ENCODE peak calls at places on chromosomes 4 and X, in seven cellular contexts. K, U, Z, S, W, E and I are unnamed samples.

GRCh38 chr4:8775751-8776355 is 95.8 kb downstream of the HMX1 start:
- DNase-seq in K (no peak), E (no peak), S (no peak), Z (no peak), W (no peak), U (no peak), I (no peak)

GRCh38 chr4:155796031-155796430 is 37.2 kb downstream of the GUCY1B1 start:
- DNase-seq in Z (no peak), E (no peak), S (peak), W (no peak), K (peak), U (peak), I (peak)

GRCh38 chr4:10734697-10735096 is 50.1 kb upstream of the CLNK start:
- DNase-seq in S (no peak), U (no peak), E (no peak), K (no peak), Z (no peak), W (no peak), I (no peak)

GRCh38 chr4:150348079-150348478 is 233.9 kb upstream of the MAB21L2 start:
- DNase-seq in U (no peak), W (no peak), K (peak), S (peak), Z (no peak), E (no peak), I (no peak)

GRCh38 chr4:82745173-82745842 is 53.3 kb downstream of the SCD5 start:
- DNase-seq in K (peak), Z (peak), S (peak), U (peak), E (peak), W (no peak), I (no peak)

GRCh38 chrX:30680618-30681017 is 27.4 kb downstream of the GK start:
- DNase-seq in W (no peak), Z (no peak), K (no peak), U (peak), S (no peak), E (no peak), I (no peak)

GRCh38 chrX:131747173-131747572 is 203.3 kb downstream of the OR13H1 start:
- DNase-seq in K (peak), E (peak), W (no peak), U (no peak), S (no peak), Z (no peak), I (no peak)

GRCh38 chr4:26896636-26897035 is 36.0 kb downstream of the STIM2 start:
- DNase-seq in W (no peak), Z (no peak), U (no peak), K (peak), E (no peak), S (peak), I (no peak)

GRCh38 chrX:78945186-78945912 is at the start of gene P2RY10:
- DNase-seq in Z (no peak), U (no peak), E (no peak), S (no peak), W (no peak), K (no peak), I (no peak)

GRCh38 chr4:96486563-96486962 is 646.7 kb downstream of the PDHA2 start:
- DNase-seq in Z (no peak), S (no peak), K (no peak), U (no peak), W (no peak), E (no peak), I (no peak)

GRCh38 chr4:153750197-153750817 is 9.5 kb downstream of the RNF175 start:
- DNase-seq in U (peak), K (peak), S (peak), Z (peak), E (peak), W (no peak), I (peak)

GRCh38 chr4:4590496-4590895 is 48.6 kb upstream of the STX18 start:
- DNase-seq in K (peak), E (no peak), W (no peak), U (no peak), S (peak), Z (no peak), I (no peak)

GRCh38 chr4:183256343-183256742 is 63.7 kb downstream of the CLDN22 start:
- DNase-seq in Z (no peak), W (no peak), S (peak), E (no peak), U (no peak), K (no peak), I (no peak)

GRCh38 chrX:10794203-10794630 is 173.8 kb upstream of the MID1 start:
- DNase-seq in K (no peak), U (no peak), Z (no peak), W (no peak), S (no peak), E (no peak), I (no peak)

GRCh38 chrX:41022579-41022978 is 62.7 kb upstream of the USP9X start:
- DNase-seq in U (no peak), S (no peak), E (no peak), Z (no peak), K (peak), W (no peak), I (no peak)

GRCh38 chr4:134529629-134530028 is 328.0 kb upstream of the PABPC4L start:
- DNase-seq in W (no peak), U (no peak), K (no peak), S (no peak), Z (no peak), E (no peak), I (no peak)

GRCh38 chrX:77167993-77168392 is 279.2 kb upstream of the FGF16 start:
- DNase-seq in S (no peak), Z (no peak), E (no peak), U (no peak), K (no peak), W (no peak), I (no peak)

GRCh38 chrX:72738396-72738795 is 24.3 kb upstream of the PHKA1 start:
- DNase-seq in E (no peak), U (no peak), K (no peak), S (no peak), Z (no peak), W (no peak), I (no peak)

GRCh38 chr4:91092398-91092955 is 965.3 kb downstream of the CCSER1 start:
- DNase-seq in E (peak), K (no peak), W (no peak), S (no peak), Z (no peak), U (no peak), I (no peak)

GRCh38 chr4:138222041-138222440 is 20.1 kb downstream of the SLC7A11 start:
- DNase-seq in S (peak), E (no peak), Z (no peak), W (no peak), K (peak), U (no peak), I (no peak)

GRCh38 chrX:65463550-65463949 is 71.0 kb downstream of the LAS1L start:
- DNase-seq in W (peak), S (peak), Z (peak), E (peak), K (peak), U (peak), I (peak)

GRCh38 chr4:53010320-53010719 is 148.2 kb downstream of the RASL11B start:
- DNase-seq in Z (no peak), W (no peak), E (no peak), K (peak), U (no peak), S (peak), I (no peak)

GRCh38 chrX:152895724-152896420 is 2.0 kb upstream of the ZNF185 start:
- DNase-seq in K (no peak), E (no peak), U (no peak), W (no peak), S (no peak), Z (no peak), I (no peak)

GRCh38 chr4:150001815-150002214 is 76.4 kb upstream of the DCLK2 start:
- DNase-seq in U (no peak), Z (no peak), K (peak), W (no peak), S (no peak), E (peak), I (no peak)

GRCh38 chr4:127967141-127967775 is 2.1 kb downstream of the ABHD18 start:
- DNase-seq in W (no peak), K (peak), E (no peak), U (no peak), Z (no peak), S (peak), I (no peak)

GRCh38 chr4:2378408-2378807 is 40.0 kb downstream of the ZFYVE28 start:
- DNase-seq in S (no peak), E (no peak), K (no peak), W (no peak), U (no peak), Z (no peak), I (no peak)

GRCh38 chrX:129726307-129727111 is 12.3 kb upstream of the XPNPEP2 start:
- DNase-seq in Z (peak), U (peak), W (peak), K (peak), S (peak), E (peak), I (peak)

GRCh38 chrX:69189972-69190371 is 24.7 kb upstream of the PJA1 start:
- DNase-seq in U (no peak), S (no peak), W (no peak), K (no peak), E (no peak), Z (no peak), I (no peak)

GRCh38 chr4:127896528-127896927 is 15.8 kb downstream of the PLK4 start:
- DNase-seq in U (no peak), E (no peak), Z (no peak), K (no peak), S (no peak), W (no peak), I (no peak)

GRCh38 chrX:130523460-130524394 is 121.9 kb downstream of the RBMX2 start:
- DNase-seq in W (no peak), K (no peak), S (peak), E (no peak), Z (peak), U (peak), I (peak)

GRCh38 chr4:80058740-80059139 is 14.3 kb downstream of the ANTXR2 start:
- DNase-seq in S (peak), E (peak), U (peak), Z (no peak), K (peak), W (no peak), I (no peak)

DNA sequence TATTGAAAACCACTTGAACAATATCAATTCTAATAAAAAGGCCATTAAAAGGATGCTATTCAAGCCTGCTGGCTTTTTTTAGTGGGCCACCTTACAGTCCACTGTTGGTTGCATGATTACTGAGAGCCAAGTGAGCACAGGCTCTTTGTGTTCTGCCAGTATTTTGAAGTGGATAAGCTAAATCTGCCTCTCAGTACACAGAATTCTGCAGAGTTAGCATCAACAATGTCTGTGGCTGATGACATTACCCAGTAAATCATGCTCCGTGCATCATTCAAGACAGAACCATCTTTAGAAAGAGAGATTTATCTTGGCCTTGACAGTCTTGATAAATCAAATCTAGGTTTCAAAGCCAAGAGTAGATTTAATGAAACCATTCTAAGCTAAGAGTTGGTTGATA is 119.0 kb upstream of the GNPDA2 start:
- DNase-seq in Z (no peak), W (no peak), E (no peak), U (no peak), K (no peak), S (peak), I (no peak)
- H3K23ac ChIP-seq in Z (no peak), W (no peak), E (no peak), U (no peak), K (no peak), S (no peak), I (no peak)

GRCh38 chr4:94447754-94448411 is 3.9 kb upstream of the PDLIM5 start:
- DNase-seq in W (no peak), U (no peak), S (no peak), Z (no peak), E (no peak), K (no peak), I (no peak)
- H3K23ac ChIP-seq in W (no peak), U (no peak), S (no peak), Z (no peak), E (no peak), K (peak), I (no peak)

DNA sequence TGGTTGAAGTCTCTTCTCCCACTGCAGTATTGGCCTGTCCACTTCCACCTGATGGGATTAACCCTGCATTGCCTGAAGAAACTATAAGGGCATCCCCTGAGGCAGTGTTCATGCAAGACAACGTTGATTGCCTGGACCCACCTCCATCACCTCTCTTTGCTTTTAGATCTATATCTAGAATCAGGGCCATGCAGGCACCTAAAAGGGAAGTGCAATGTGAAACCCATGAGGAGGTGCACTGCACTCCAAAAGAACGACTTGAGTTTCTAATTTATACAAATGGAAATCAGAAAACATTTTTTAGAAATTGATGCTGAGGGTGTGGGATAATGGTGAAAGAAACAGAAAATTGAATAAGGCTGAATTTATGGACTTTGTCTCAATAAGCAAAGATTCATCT is 694.4 kb downstream of the TRAM1L1 start:
- DNase-seq in Z (no peak), W (no peak), E (no peak), U (no peak), K (no peak), S (no peak), I (no peak)
- H3K23ac ChIP-seq in Z (no peak), W (no peak), E (no peak), U (no peak), K (no peak), S (no peak), I (no peak)

DNA sequence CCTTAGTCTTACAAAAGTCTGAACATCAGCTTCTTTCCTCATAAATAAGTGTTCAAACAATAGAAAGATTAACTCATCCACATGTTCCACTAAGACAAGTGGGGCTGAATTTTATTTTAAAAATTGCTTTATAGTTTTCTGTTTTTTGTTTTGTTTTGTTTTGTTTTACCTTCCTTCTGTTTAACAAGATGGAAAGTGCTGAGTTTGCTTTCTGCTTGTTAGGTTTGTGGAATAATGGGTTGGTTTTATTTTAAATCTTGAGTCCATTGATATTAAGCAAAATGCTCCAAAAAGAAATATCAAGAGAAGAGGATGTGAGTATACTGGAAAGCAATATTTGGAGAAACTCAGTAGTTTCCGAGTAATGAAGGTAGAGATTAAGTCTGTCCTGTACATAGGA is 458.7 kb downstream of the FAT4 start:
- DNase-seq in Z (no peak), K (no peak), W (no peak), U (no peak), S (no peak), E (no peak), I (no peak)
- H3K23ac ChIP-seq in Z (no peak), K (no peak), W (no peak), U (no peak), S (no peak), E (no peak), I (no peak)